ENCODE peak calls at places on chromosomes 13 and 19, in four cellular contexts. Y is prostate gland, F is GM12891, R is A549. G is an unnamed sample.
A peak's percentile ranks its signal among the peaks of the same experiment; 100 is the strongest.

GRCh38 chr13:76882431-76882830 is 3.8 kb downstream of the KCTD12 start:
- DNase-seq in Y (no peak), F (no peak), R (no peak), G (no peak)

GRCh38 chr13:43545317-43545874 is 241.4 kb downstream of the ENOX1 start:
- DNase-seq in Y (no peak), R (no peak), F (no peak), G (no peak)

GRCh38 chr19:47152632-47153031 is 22.0 kb downstream of the SAE1 start:
- DNase-seq in R (no peak), Y (peak; percentile 83), F (no peak), G (no peak)

GRCh38 chr19:32858559-32858958 is 11.0 kb downstream of the SLC7A9 start:
- DNase-seq in F (no peak), R (no peak), Y (no peak), G (no peak)

GRCh38 chr13:49444517-49445395 is 682 bp downstream of the SETDB2 start:
- DNase-seq in F (no peak), R (no peak), Y (peak; percentile 32), G (peak; percentile 80)

GRCh38 chr19:48591021-48591420 is 15.5 kb upstream of the SPACA4 start:
- DNase-seq in R (no peak), Y (no peak), F (no peak), G (no peak)

GRCh38 chr19:35347171-35347929 is at the start of gene FFAR1:
- DNase-seq in Y (no peak), R (no peak), F (peak; percentile 65), G (no peak)

GRCh38 chr13:46176756-46177155 is 5.2 kb downstream of the LCP1 start:
- DNase-seq in Y (no peak), F (no peak), R (no peak), G (peak; percentile 39)

DNA sequence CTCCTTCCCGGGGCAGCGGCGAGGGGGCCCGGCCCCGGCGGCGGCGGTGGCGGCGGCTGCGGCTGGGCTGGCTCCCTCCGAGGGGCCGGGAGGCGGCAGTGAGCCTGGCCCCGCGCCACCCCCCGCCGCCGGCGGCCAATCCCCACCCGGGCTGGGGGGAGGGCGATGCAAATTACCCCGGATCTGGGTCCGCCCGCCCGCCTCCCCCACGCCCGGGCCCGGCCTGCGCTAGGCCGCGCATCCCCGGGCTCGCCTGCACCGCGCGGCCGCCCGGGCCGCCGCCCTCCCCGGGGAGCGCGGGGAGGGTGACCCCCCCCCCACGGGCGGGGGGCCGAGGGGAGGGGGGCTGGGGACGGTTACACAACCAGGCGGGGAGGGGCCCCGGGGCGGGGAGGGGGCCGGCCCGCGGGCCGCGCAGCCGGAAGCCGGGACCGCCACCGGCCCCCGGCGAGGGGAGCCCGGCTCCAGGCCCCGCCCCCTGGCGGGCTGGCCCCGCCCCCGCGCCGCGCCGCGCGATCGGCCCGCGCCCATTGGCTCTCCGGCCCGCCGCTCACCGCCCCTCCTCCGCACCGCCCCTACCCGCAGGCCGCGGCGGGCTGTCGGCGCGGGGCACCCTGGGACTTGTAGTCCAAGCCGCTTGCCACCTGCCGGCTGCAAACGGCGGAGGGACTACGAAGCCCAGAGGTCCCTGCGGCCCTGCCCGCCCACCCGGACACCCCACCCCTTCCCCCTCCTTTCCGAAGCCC is 1.1 kb downstream of the ZBTB7A start:
- DNase-seq in F (peak; percentile 99), Y (peak; percentile 96), R (peak; percentile 86), G (peak; percentile 99)
- TF ChIP-seq POLR2A in F (no peak), Y (no peak), R (no peak), G (no peak)

GRCh38 chr19:41321204-41321599 is 11.2 kb downstream of the CCDC97 start:
- DNase-seq in F (no peak), Y (no peak), R (no peak), G (no peak)
- TF ChIP-seq POLR2A in F (no peak), Y (no peak), R (no peak), G (no peak)

GRCh38 chr19:45092747-45093678 is at the start of gene PPP1R37:
- DNase-seq in Y (peak; percentile 92), F (peak; percentile 95), R (peak; percentile 100), G (peak; percentile 98)
- TF ChIP-seq POLR2A in Y (peak; percentile 50), F (no peak), R (peak; percentile 35), G (peak; percentile 62)

DNA sequence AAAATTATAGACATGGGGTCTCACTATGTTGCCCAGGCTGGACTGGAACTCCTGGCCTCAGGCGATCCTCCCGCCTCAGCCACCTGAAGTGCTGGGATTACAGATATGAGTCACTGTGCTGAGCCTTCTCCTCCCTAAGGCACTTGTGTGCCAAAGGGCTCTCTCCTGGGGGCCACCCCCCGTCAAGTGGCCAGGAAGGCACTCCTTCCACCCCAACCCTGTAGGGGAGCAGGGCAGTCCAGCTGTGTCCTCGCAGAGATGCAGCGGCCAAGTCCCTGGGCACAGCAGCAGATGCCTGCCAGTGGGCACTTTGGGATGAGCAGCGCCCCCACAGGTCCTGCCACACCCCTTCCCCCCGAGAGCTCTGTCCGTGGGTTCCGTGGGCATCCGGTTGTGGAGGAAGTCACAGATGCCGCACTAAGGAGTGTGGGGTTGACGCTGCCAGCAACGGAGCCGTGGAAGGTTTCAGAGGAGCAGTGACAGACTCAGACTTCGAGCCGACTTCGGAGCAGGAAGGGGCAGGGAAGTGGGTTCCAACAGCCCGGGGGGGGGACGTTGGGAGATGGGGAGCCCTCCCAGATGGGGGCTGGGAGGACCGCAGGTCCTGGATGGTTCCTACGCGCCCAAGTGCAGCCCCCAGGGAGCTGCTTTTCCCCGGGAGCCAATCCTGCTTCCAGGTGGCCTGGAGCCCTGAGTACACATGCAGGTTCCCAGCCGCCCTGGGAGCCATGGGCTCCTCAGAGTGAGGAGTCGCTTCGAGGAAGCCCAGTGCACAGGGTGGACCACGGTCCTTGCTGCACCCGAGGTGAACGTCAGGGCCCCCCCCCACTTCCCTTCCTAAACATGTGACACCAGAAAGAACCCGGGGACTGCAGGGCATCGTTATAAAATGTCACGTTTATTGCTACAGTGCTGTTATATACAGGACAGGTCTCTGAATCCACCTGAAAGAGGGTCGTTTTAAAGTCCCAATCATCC is 3.4 kb upstream of the UQCR11 start:
- DNase-seq in Y (no peak), F (no peak), R (no peak), G (no peak)
- TF ChIP-seq POLR2A in Y (no peak), F (no peak), R (no peak), G (no peak)

GRCh38 chr13:110382229-110382628 is 75.1 kb downstream of the COL4A2 start:
- DNase-seq in F (no peak), Y (no peak), R (no peak), G (no peak)
- TF ChIP-seq POLR2A in F (no peak), Y (no peak), R (no peak), G (no peak)

GRCh38 chr13:101544979-101545378 is 92.5 kb downstream of the ITGBL1 start:
- DNase-seq in F (no peak), R (no peak), Y (no peak), G (no peak)
- TF ChIP-seq POLR2A in F (no peak), R (no peak), Y (no peak), G (no peak)

GRCh38 chr19:54189020-54189667 is at the start of gene MBOAT7:
- DNase-seq in R (no peak), F (peak; percentile 87), Y (no peak), G (no peak)

GRCh38 chr19:54190503-54190941 is 586 bp upstream of the TSEN34 start:
- DNase-seq in R (peak; percentile 84), Y (peak; percentile 100), F (peak; percentile 68), G (peak; percentile 100)

GRCh38 chr19:54190942-54191670 is at the start of gene TSEN34:
- DNase-seq in F (peak; percentile 76), Y (peak; percentile 88), R (no peak), G (peak; percentile 94)

GRCh38 chr19:54188224-54188871 is 1.0 kb downstream of the MBOAT7 start:
- DNase-seq in F (no peak), Y (no peak), R (no peak), G (peak; percentile 62)

GRCh38 chr19:54189668-54190502 is 505 bp upstream of the MBOAT7 start:
- DNase-seq in Y (peak; percentile 100), R (peak; percentile 96), F (peak; percentile 70), G (peak; percentile 100)
- TF ChIP-seq POLR2A in Y (no peak), R (peak; percentile 51), F (peak; percentile 79), G (peak; percentile 46)

DNA sequence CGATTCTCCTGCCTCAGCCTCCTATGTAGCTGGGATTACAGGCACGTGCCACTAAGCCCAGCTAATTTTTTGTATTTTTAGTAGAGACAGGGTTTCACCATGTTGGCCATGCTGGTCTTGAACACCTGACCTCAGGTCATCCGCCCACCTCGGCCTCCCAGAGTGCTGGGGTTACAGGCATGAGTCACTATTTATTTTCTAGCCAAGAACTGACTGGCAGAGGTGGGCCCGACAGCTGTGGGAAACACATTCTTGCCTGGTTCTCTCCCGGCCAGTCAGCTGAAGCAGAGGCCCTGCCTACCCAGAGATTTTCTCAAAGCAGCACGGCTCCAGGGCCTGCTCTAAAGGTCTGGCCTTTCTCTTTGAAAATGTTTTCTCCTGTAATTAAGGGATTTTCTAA is 108.0 kb downstream of the KCTD15 start:
- DNase-seq in Y (peak; percentile 29), R (no peak), F (no peak), G (no peak)
- TF ChIP-seq POLR2A in Y (peak; percentile 30), R (no peak), F (no peak), G (no peak)

DNA sequence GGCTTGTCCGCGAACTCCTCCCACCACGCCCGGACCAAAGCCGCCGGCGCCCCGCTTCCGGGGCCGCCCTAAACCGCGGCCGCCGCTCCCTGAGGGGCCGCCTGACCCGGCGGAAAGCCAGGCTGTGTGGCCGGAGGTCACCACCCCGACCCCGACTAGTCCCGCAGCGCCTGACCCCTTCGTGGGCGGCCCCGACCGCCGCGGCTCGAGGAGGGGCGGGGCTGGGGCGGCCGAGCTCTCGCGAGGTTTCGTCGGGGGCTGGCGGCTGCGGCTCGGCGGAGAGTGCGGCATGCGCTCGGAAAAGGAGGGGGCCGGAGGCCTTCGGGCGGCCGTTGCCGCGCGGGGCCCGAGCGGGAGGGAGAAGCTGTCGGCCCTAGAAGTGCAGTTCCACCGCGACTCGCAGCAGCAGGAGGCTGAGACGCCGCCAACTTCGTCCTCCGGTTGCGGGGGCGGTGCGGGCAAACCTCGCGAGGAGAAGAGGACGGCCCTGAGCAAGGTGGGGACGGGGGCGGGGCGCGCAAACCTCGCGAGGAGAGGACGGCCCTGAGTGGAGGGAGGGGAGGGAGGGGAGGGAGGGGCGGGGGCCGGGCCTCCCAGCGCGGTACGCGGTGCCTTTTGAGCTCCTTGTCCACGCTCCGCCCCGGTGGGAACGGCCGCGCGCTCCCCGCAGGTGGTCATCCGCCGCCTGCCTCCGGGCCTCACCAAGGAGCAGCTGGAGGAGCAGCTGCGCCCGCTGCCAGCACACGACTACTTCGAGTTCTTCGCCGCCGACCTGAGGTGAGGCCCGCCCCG is at the start of gene UPF3A:
- DNase-seq in Y (peak; percentile 86), R (peak; percentile 49), F (peak; percentile 77), G (peak; percentile 97)
- TF ChIP-seq POLR2A in Y (peak; percentile 72), R (peak; percentile 27), F (peak; percentile 83), G (peak; percentile 80)

DNA sequence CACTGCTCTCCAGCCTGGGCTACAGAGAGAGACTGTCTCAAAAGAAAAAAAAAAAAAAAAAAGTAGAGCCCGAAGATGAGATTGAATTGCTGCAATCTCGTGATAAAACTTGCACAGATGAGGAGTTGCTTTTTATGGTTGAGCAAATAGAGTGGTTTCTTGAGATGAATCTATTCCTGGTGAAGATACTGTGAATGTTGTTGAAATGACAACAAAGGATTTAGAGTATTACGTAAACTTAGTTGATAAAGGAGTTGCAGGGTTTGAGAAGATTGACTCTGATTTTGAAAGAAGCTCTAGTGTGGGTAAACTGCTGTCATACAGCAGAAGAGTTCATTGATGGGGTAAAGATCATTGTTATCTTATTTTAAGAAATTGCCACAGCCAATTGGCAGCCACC is 42.8 kb downstream of the ZMYM2 start:
- DNase-seq in Y (no peak), R (no peak), F (no peak), G (peak; percentile 63)
- TF ChIP-seq POLR2A in Y (no peak), R (no peak), F (no peak), G (no peak)